ENCODE peak calls at places on chromosomes 12 and 14, in five cellular contexts. T is uterus, C is sigmoid colon, I is pancreas, M is mucosa of descending colon. P is an unnamed sample.

GRCh38 chr12:58176296-58176869 is 235.0 kb downstream of the ATP23 start:
- DNase-seq in T (no peak), C (no peak), I (no peak), M (peak; percentile 72), P (no peak)

GRCh38 chr14:69711471-69712216 is 55.3 kb upstream of the SRSF5 start:
- DNase-seq in T (no peak), C (peak; percentile 74), I (peak; percentile 47), M (no peak), P (no peak)

GRCh38 chr12:32290411-32290810 is 108.9 kb upstream of the FGD4 start:
- DNase-seq in T (no peak), C (no peak), I (no peak), M (no peak), P (no peak)

GRCh38 chr14:95222151-95222631 is 64.9 kb upstream of the DICER1 start:
- DNase-seq in T (peak; percentile 38), C (peak; percentile 66), I (no peak), M (no peak), P (no peak)

GRCh38 chr12:24728366-24728765 is 220.5 kb downstream of the BCAT1 start:
- DNase-seq in T (no peak), C (no peak), I (no peak), M (no peak), P (no peak)

GRCh38 chr12:31589896-31590729 is 823 bp downstream of the DENND5B start:
- DNase-seq in T (peak; percentile 60), C (peak; percentile 84), I (peak; percentile 85), M (peak; percentile 71), P (no peak)

GRCh38 chr12:91931110-91931509 is 214.5 kb downstream of the BTG1 start:
- DNase-seq in T (peak; percentile 36), C (peak; percentile 64), I (no peak), M (peak; percentile 83), P (no peak)

GRCh38 chr14:58078471-58078870 is 73.5 kb downstream of the ARMH4 start:
- DNase-seq in T (no peak), C (no peak), I (no peak), M (no peak), P (no peak)

GRCh38 chr14:81727243-81727642 is 193.6 kb upstream of the SEL1L start:
- DNase-seq in T (no peak), C (no peak), I (peak; percentile 60), M (no peak), P (no peak)

GRCh38 chr12:12976366-12976765 is 23.7 kb downstream of the HEBP1 start:
- DNase-seq in T (peak; percentile 63), C (peak; percentile 70), I (no peak), M (no peak), P (no peak)

GRCh38 chr14:31699809-31700208 is 138.6 kb downstream of the NUBPL start:
- DNase-seq in T (no peak), C (no peak), I (no peak), M (no peak), P (no peak)

GRCh38 chr12:57891639-57892228 is 45.2 kb upstream of the CTDSP2 start:
- DNase-seq in T (no peak), C (no peak), I (no peak), M (no peak), P (no peak)

GRCh38 chr12:117190210-117190781 is at the start of gene FBXO21:
- DNase-seq in T (peak; percentile 90), C (peak; percentile 95), I (peak; percentile 98), M (peak; percentile 92), P (peak; percentile 94)

GRCh38 chr12:1544991-1545700 is 49.2 kb downstream of the FBXL14 start:
- DNase-seq in T (no peak), C (no peak), I (no peak), M (no peak), P (no peak)

GRCh38 chr12:25387136-25388050 is 136.7 kb upstream of the KRAS start:
- DNase-seq in T (peak; percentile 91), C (peak; percentile 94), I (peak; percentile 81), M (peak; percentile 96), P (peak; percentile 84)

GRCh38 chr12:25557830-25558436 is 4.8 kb upstream of the LMNTD1 start:
- DNase-seq in T (no peak), C (no peak), I (no peak), M (peak; percentile 64), P (peak; percentile 26)

GRCh38 chr12:17062296-17063061 is 456.5 kb upstream of the LMO3 start:
- DNase-seq in T (no peak), C (no peak), I (no peak), M (no peak), P (no peak)

GRCh38 chr14:61342486-61342885 is 21.1 kb downstream of the PRKCH start:
- DNase-seq in T (peak; percentile 31), C (no peak), I (no peak), M (peak; percentile 41), P (peak; percentile 69)

GRCh38 chr12:93145086-93145485 is 216.0 kb upstream of the EEA1 start:
- DNase-seq in T (no peak), C (no peak), I (no peak), M (no peak), P (no peak)

GRCh38 chr14:69346710-69347109 is 51.4 kb downstream of the ERH start:
- DNase-seq in T (no peak), C (no peak), I (peak; percentile 75), M (peak; percentile 54), P (no peak)

GRCh38 chr14:37246427-37246829 is 48.7 kb downstream of the MIPOL1 start:
- DNase-seq in T (no peak), C (no peak), I (no peak), M (no peak), P (no peak)

GRCh38 chr14:99573436-99574098 is 30.4 kb downstream of the CCDC85C start:
- DNase-seq in T (no peak), C (no peak), I (no peak), M (no peak), P (no peak)
- H3K4me1 ChIP-seq in T (peaks cover 63% of the 10 kb centered on the region), C (no peaks in the 10 kb centered on the region), I (peaks cover 74% of the 10 kb centered on the region), M (peaks cover 78% of the 10 kb centered on the region), P (no peaks in the 10 kb centered on the region)

GRCh38 chr14:85054178-85054577 is 475.8 kb upstream of the FLRT2 start:
- DNase-seq in T (no peak), C (no peak), I (no peak), M (no peak), P (no peak)
- H3K4me3 ChIP-seq in T (no peak overlapping the region), C (no peak overlapping the region), I (no peak overlapping the region), M (no peak overlapping the region), P (no peak overlapping the region)

GRCh38 chr12:6182279-6182898 is 17.8 kb upstream of the CD9 start:
- DNase-seq in T (peak; percentile 85), C (peak; percentile 91), I (no peak), M (peak; percentile 67), P (no peak)
- H3K4me1 ChIP-seq in T (peaks cover 10% of the 10 kb centered on the region), C (no peaks in the 10 kb centered on the region), I (no peaks in the 10 kb centered on the region), M (peaks cover 23% of the 10 kb centered on the region), P (no peaks in the 10 kb centered on the region)

GRCh38 chr14:68268197-68268596 is 448.6 kb downstream of the RAD51B start:
- DNase-seq in T (no peak), C (no peak), I (no peak), M (peak; percentile 55), P (no peak)
- H3K4me3 ChIP-seq in T (no peak overlapping the region), C (no peak overlapping the region), I (no peak overlapping the region), M (no peak overlapping the region), P (peak overlapping the region; percentile 39)

GRCh38 chr12:78119351-78119918 is 288.7 kb downstream of the NAV3 start:
- DNase-seq in T (no peak), C (no peak), I (no peak), M (no peak), P (no peak)
- H3K4me1 ChIP-seq in T (no peaks in the 10 kb centered on the region), C (no peaks in the 10 kb centered on the region), I (no peaks in the 10 kb centered on the region), M (no peaks in the 10 kb centered on the region), P (no peaks in the 10 kb centered on the region)

DNA sequence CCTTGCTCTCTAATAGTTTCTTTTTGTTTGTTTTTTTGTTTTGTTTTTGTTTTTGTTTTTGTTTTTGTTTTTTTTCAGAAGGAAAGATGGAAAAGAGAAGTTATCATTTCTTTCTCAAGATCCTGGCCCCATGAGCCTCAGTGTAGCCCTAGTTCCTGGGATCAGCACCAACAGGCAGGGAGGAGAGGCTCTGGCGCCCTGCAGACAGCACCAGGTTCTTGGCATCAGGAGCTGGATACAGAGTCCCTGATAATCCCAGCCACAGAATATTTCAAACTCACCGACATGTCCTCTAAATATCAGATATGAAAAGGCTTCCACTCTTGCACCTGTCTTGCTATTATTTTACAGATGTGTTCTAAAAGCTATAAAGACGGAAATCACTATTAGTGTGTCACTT is 52.7 kb downstream of the FOXN3 start:
- DNase-seq in T (no peak), C (no peak), I (no peak), M (no peak), P (no peak)
- H3K4me3 ChIP-seq in T (no peak overlapping the region), C (no peak overlapping the region), I (no peak overlapping the region), M (no peak overlapping the region), P (peak overlapping the region; percentile 77)

DNA sequence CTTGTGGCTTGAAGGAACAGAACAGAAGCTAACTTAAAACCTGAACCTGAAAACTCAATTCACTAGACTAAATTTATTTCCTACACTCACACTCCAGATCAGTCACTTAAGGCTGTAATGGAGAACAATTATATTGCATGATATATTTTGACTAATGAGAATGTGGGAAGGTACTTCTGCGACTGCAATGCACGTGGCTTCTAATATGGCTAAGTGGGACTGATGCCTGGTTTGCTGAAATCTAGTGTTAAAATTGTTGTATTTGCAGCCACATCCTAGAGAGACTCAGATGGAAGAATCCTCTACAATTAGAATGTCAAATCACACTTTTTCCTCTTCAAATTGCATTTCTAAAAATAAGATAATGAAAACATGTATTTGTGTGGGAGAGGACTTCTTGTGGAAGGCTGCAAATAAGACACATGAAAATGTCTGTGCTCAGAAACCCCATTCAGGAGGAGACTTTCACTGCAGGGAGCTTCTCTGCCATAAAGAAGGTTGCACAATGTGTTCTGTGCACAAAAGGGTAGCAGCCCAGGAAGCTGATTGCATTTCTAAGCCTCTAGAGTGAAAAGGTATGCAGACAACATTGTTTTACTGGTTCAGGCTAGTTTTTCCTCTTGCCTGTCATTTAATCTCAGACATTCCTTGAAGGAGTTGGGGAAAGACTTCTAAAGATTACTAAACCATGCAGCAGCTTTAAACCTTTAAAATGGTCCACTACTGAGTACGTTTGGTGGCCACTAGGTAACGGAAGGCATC is 224.3 kb downstream of the NEDD1 start:
- DNase-seq in T (no peak), C (no peak), I (no peak), M (no peak), P (no peak)
- H3K4me1 ChIP-seq in T (no peaks in the 10 kb centered on the region), C (no peaks in the 10 kb centered on the region), I (no peaks in the 10 kb centered on the region), M (no peaks in the 10 kb centered on the region), P (no peaks in the 10 kb centered on the region)

GRCh38 chr14:104992501-104992900 is 6.9 kb downstream of the CLBA1 start:
- DNase-seq in T (no peak), C (no peak), I (no peak), M (no peak), P (no peak)
- H3K4me3 ChIP-seq in T (no peak overlapping the region), C (no peak overlapping the region), I (no peak overlapping the region), M (no peak overlapping the region), P (no peak overlapping the region)

DNA sequence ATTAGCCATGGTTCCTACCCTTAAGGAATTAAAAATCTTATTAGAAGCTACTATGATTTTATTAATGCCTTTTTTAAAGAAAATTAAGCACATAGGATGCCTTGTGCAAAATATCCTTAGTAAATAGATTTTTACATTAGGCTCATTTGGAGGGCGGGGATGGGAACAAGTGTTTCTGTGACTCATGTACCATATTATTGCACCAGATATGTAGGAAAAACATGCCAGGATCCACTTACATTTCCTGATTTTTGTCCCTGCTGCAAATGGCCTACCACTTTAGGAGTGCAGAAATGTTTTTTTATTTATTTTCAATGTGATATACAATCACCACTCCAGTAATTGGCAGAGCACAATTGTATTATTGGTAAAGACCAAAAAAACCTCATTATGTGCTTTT is 86.7 kb downstream of the ANO6 start:
- DNase-seq in T (no peak), C (no peak), I (no peak), M (no peak), P (no peak)
- H3K4me1 ChIP-seq in T (peaks cover 9% of the 10 kb centered on the region), C (no peaks in the 10 kb centered on the region), I (no peaks in the 10 kb centered on the region), M (no peaks in the 10 kb centered on the region), P (no peaks in the 10 kb centered on the region)

P was measured in CD4-positive, CD25-positive, alpha-beta regulatory T cell.